ENCODE peak calls at places on chromosomes 5 and 9, in four cellular contexts. K is tibial artery; T is CD8-positive, alpha-beta T cell; P is BE2C. O is an unnamed sample.

GRCh38 chr5:127046343-127047072 is 16.1 kb upstream of the MARCHF3 start:
- DNase-seq in K (no peak), T (no peak), P (no peak), O (no peak)

GRCh38 chr9:132406554-132407122 is at the start of gene TTF1:
- DNase-seq in K (peak), T (peak), P (peak), O (peak)

GRCh38 chr9:73527521-73527920 is 375.9 kb downstream of the ANXA1 start:
- DNase-seq in K (no peak), T (no peak), P (no peak), O (no peak)

GRCh38 chr9:86534572-86535258 is 180.5 kb upstream of the TUT7 start:
- DNase-seq in K (no peak), T (no peak), P (no peak), O (no peak)

GRCh38 chr5:91381774-91382492 is 1.2 kb downstream of the ARRDC3 start:
- DNase-seq in K (peak), T (peak), P (peak), O (no peak)

GRCh38 chr9:84845956-84846355 is 176.4 kb downstream of the NTRK2 start:
- DNase-seq in K (no peak), T (no peak), P (no peak), O (peak)

GRCh38 chr5:1097381-1097893 is 14.4 kb downstream of the SLC12A7 start:
- DNase-seq in K (no peak), T (no peak), P (no peak), O (no peak)

GRCh38 chr5:107821288-107821687 is 150.6 kb upstream of the EFNA5 start:
- DNase-seq in K (no peak), T (no peak), P (no peak), O (no peak)

GRCh38 chr9:125544988-125545651 is 161.9 kb downstream of the MAPKAP1 start:
- DNase-seq in K (peak), T (no peak), P (no peak), O (no peak)

GRCh38 chr5:53479045-53479655 is 1.3 kb upstream of the FST start:
- DNase-seq in K (no peak), T (no peak), P (no peak), O (no peak)

GRCh38 chr9:68574150-68574549 is 33.5 kb upstream of the TMEM252 start:
- DNase-seq in K (no peak), T (no peak), P (no peak), O (no peak)

GRCh38 chr5:11560915-11561697 is 343.1 kb downstream of the CTNND2 start:
- DNase-seq in K (no peak), T (no peak), P (no peak), O (no peak)
- H3K4me3 ChIP-seq in K (no peak), T (no peak), P (no peak), O (no peak)

DNA sequence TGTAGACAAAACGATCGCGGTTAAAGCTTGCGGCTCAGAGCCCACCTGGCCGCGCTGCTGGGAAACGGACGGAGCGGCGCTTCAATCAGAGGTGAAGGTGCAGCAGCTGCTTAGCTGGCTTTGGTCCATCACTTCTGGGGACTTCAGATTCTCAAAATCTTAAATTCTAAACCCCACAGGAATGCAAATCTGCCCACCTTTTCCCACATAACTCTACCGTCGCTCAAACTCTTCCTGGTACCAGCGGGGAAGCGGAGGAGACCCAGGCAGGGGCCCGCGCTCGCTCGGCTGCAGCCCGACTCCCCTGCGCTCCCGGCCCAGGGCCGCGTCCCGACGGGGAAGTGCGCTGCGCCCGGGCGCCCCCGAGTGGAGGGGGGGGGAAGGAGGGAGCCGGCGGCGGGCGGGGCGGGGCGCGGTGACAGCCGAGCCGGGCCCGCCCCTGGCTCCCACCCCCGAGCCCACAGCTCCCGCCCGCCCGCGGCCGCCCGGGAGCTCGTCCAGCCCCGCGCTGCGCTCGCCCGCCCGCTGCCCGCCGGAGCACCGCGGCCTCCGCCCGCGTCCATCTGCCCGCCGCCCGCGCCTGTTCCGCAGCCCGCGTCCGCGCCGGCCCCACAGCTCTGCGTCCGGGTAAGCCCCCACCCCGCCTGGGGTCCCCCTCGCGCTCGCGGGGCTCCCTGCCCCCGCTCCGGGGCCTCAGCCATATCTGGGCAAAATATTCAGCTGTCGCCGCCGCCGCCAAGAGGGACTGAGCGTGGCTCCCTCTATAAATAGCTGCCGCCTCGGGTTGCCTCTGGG is at the start of gene TMOD1:
- DNase-seq in K (peak), T (peak), P (peak), O (no peak)
- TF ChIP-seq CTCF in K (no peak), T (no peak), P (peak), O (peak)

GRCh38 chr9:15220658-15221310 is 86.2 kb downstream of the TTC39B start:
- DNase-seq in K (no peak), T (no peak), P (no peak), O (no peak)
- H3K4me3 ChIP-seq in K (no peak), T (no peak), P (no peak), O (no peak)

GRCh38 chr5:9920696-9921095 is 290.5 kb upstream of the TAS2R1 start:
- DNase-seq in K (no peak), T (no peak), P (no peak), O (no peak)

GRCh38 chr5:9924614-9925013 is 294.5 kb upstream of the TAS2R1 start:
- DNase-seq in K (no peak), T (no peak), P (no peak), O (peak)

GRCh38 chr5:9919306-9920030 is 289.3 kb upstream of the TAS2R1 start:
- DNase-seq in K (no peak), T (no peak), P (no peak), O (no peak)

GRCh38 chr5:9927106-9927505 is 297.0 kb upstream of the TAS2R1 start:
- DNase-seq in K (no peak), T (no peak), P (no peak), O (peak)

GRCh38 chr5:9922719-9923118 is 292.6 kb upstream of the TAS2R1 start:
- DNase-seq in K (no peak), T (no peak), P (no peak), O (no peak)
- TF ChIP-seq CTCF in K (no peak), T (peak), P (peak), O (peak)